ENCODE peak calls at places on chromosomes 11 and 22, in seven cellular contexts. A is body of pancreas, F is pancreas, W is spleen, R is IMR-90, T is esophagus squamous epithelium, N is adipocyte. Q is an unnamed sample. For H3K9me3 and H3K36me3, the result is how much of the 10 kb centered on the place peaks cover.

GRCh38 chr22:40635008-40635939 is 1.2 kb downstream of the MRTFA start:
- DNase-seq in R (peak), N (peak), A (no peak), T (no peak), W (no peak), F (no peak), Q (peak)

GRCh38 chr11:116352881-116353280 is 419.9 kb downstream of the BUD13 start:
- DNase-seq in F (peak), N (no peak), T (no peak), A (peak), R (no peak), W (no peak), Q (no peak)

GRCh38 chr11:19673924-19674390 is 38.7 kb upstream of the NAV2 start:
- DNase-seq in N (no peak), F (no peak), A (no peak), T (no peak), W (no peak), R (no peak), Q (peak)

GRCh38 chr11:43933608-43934358 is 8.7 kb upstream of the C11orf96 start:
- DNase-seq in A (no peak), R (peak), F (no peak), N (peak), W (no peak), T (no peak), Q (no peak)

GRCh38 chr11:72179804-72180396 is 12.0 kb upstream of the FOLR1 start:
- DNase-seq in A (no peak), N (no peak), W (no peak), F (no peak), R (no peak), T (no peak), Q (no peak)

GRCh38 chr11:8262552-8263108 is 1.0 kb downstream of the LMO1 start:
- DNase-seq in N (peak), W (peak), T (no peak), F (no peak), R (peak), A (peak), Q (peak)

GRCh38 chr11:67648796-67649613 is 1.5 kb downstream of the ACY3 start:
- DNase-seq in T (no peak), R (no peak), N (no peak), W (peak), A (no peak), F (no peak), Q (no peak)

GRCh38 chr22:44698531-44699421 is 3.2 kb upstream of the PRR5 start:
- DNase-seq in R (peak), T (no peak), A (no peak), N (peak), W (peak), F (no peak), Q (peak)

GRCh38 chr11:26992031-26992541 is 1.8 kb upstream of the FIBIN start:
- DNase-seq in T (no peak), W (no peak), A (no peak), R (peak), N (peak), F (no peak), Q (no peak)

GRCh38 chr11:18768472-18768901 is 23.1 kb downstream of the PTPN5 start:
- DNase-seq in F (no peak), A (no peak), W (peak), R (no peak), N (no peak), T (no peak), Q (no peak)

GRCh38 chr22:50485221-50486131 is 1.2 kb upstream of the MIOX start:
- DNase-seq in W (no peak), T (no peak), R (no peak), A (peak), N (no peak), F (peak), Q (peak)

GRCh38 chr11:1832989-1833365 is 1.8 kb upstream of the SYT8 start:
- DNase-seq in N (no peak), F (peak), T (no peak), R (no peak), W (peak), A (peak), Q (no peak)

GRCh38 chr11:1830500-1831223 is 4.1 kb upstream of the SYT8 start:
- DNase-seq in F (peak), A (peak), T (no peak), R (no peak), N (no peak), W (peak), Q (no peak)

GRCh38 chr11:1831338-1832180 is 3.2 kb upstream of the SYT8 start:
- DNase-seq in N (no peak), F (peak), T (no peak), R (no peak), W (peak), A (peak), Q (no peak)

GRCh38 chr11:1834132-1834610 is 619 bp upstream of the SYT8 start:
- DNase-seq in F (peak), W (peak), R (no peak), T (no peak), A (peak), N (no peak), Q (no peak)

GRCh38 chr11:1832181-1832988 is 2.4 kb upstream of the SYT8 start:
- DNase-seq in F (peak), T (no peak), R (no peak), W (peak), N (peak), A (peak), Q (peak)
- H3K4me3 ChIP-seq in F (peak), T (no peak), R (no peak), W (no peak), N (no peak), A (no peak), Q (no peak)

GRCh38 chr22:48476599-48476998 is 1351.1 kb downstream of the BRD1 start:
- DNase-seq in N (no peak), T (no peak), W (peak), F (no peak), R (no peak), A (no peak), Q (no peak)

GRCh38 chr22:48478124-48478523 is 1349.5 kb downstream of the BRD1 start:
- DNase-seq in A (no peak), W (peak), N (no peak), R (no peak), F (no peak), T (no peak), Q (no peak)

GRCh38 chr22:48477031-48477721 is 1350.5 kb downstream of the BRD1 start:
- DNase-seq in R (no peak), T (no peak), N (no peak), A (peak), F (no peak), W (peak), Q (no peak)

GRCh38 chr22:48475661-48476345 is 1351.9 kb downstream of the BRD1 start:
- DNase-seq in A (no peak), F (no peak), N (no peak), R (no peak), T (no peak), W (peak), Q (no peak)

DNA sequence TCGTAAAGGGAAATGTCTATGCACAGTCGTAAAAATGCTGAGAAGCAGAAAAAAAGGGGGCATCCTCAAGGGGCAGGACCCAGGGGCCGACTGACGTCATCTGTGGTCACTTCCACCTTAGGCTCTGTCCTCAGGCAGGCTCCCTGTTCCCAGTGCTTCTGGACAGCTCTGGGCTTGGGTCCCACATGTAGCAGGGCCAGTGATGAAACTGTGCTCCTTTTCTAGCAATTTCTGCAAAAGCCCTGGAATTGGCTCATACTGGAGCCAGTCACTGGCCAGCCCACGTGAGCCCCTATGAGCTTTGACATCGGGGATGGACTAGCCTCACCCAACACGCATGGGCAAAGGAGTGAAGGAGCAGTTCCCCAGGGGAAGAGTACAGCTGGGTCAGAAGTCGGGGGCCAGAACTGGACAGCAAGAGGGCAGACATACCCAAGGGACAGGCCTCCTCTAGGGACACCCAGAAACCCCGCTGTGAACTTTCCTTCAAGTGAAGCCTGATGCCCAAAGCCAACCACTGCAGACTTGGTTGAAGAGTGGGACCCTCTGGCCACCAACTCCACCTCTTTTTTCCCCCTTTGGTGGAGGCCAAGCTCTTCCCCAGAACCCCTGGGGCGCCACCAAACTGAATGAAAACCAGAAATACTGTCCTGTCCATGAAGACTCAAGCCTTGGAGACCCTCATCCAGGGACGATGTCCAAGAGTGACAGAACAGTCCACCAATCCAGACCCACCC is 1349.0 kb downstream of the BRD1 start:
- DNase-seq in R (no peak), T (no peak), F (no peak), A (no peak), N (no peak), W (peak), Q (no peak)
- H3K9me3 ChIP-seq in R (under half), T (under half), F (under half), A (under half), N (under half), W (under half), Q (under half)

GRCh38 chr11:62888406-62888805 is 7.7 kb downstream of the SLC3A2 start:
- DNase-seq in F (no peak), W (no peak), T (no peak), N (no peak), R (no peak), A (no peak), Q (no peak)
- H3K36me3 ChIP-seq in F (under half), W (half or more), T (half or more), N (half or more), R (half or more), A (under half), Q (half or more)

GRCh38 chr11:1747753-1748466 is 2.5 kb downstream of the IFITM10 start:
- DNase-seq in A (no peak), T (no peak), N (no peak), F (no peak), W (peak), R (no peak), Q (no peak)
- H3K4me3 ChIP-seq in A (no peak), T (peak), N (peak), F (no peak), W (peak), R (no peak), Q (no peak)

GRCh38 chr11:114607753-114608459 is 12.3 kb upstream of the NXPE4 start:
- DNase-seq in R (no peak), W (no peak), N (no peak), F (no peak), T (no peak), A (no peak), Q (no peak)
- H3K9me3 ChIP-seq in R (under half), W (half or more), N (under half), F (under half), T (under half), A (under half), Q (under half)